ENCODE peak calls at places on chromosome 13, in six cellular contexts. D is tibial artery; I is K562; G is endothelial cell of umbilical vein; N is GM23248; Q is CD8-positive, alpha-beta T cell. U is an unnamed sample. For H3K36me3, the result is how much of the 10 kb centered on the place peaks cover.

GRCh38 chr13:70353096-70353495 is 244.8 kb upstream of the KLHL1 start:
- DNase-seq in D (no peak), I (no peak), G (no peak), N (no peak), Q (no peak), U (no peak)

GRCh38 chr13:27020415-27020814 is 151.2 kb downstream of the USP12 start:
- DNase-seq in D (no peak), I (no peak), G (no peak), N (no peak), Q (no peak), U (no peak)

GRCh38 chr13:47708386-47708785 is 292.7 kb downstream of the SUCLA2 start:
- DNase-seq in D (no peak), I (no peak), G (no peak), N (peak), Q (no peak), U (no peak)

GRCh38 chr13:65292488-65292901 is 1937.6 kb downstream of the PCDH9 start:
- DNase-seq in D (no peak), I (no peak), G (peak), N (peak), Q (no peak), U (no peak)

GRCh38 chr13:61276401-61276800 is 139.2 kb downstream of the PCDH20 start:
- DNase-seq in D (no peak), I (no peak), G (no peak), N (no peak), Q (no peak), U (no peak)

GRCh38 chr13:49580980-49581680 is 4.2 kb downstream of the RCBTB1 start:
- DNase-seq in D (no peak), I (no peak), G (no peak), N (no peak), Q (no peak), U (no peak)

GRCh38 chr13:47126432-47126831 is 229.6 kb upstream of the HTR2A start:
- DNase-seq in D (no peak), I (no peak), G (no peak), N (peak), Q (no peak), U (no peak)

GRCh38 chr13:55244991-55245644 is 1895.6 kb upstream of the PRR20A start:
- DNase-seq in D (no peak), I (peak), G (no peak), N (no peak), Q (no peak), U (no peak)

GRCh38 chr13:94858856-94859811 is 146.8 kb upstream of the SOX21 start:
- DNase-seq in D (peak), I (no peak), G (peak), N (no peak), Q (no peak), U (peak)

GRCh38 chr13:70473912-70474311 is 365.7 kb upstream of the KLHL1 start:
- DNase-seq in D (no peak), I (no peak), G (no peak), N (no peak), Q (no peak), U (no peak)

GRCh38 chr13:50685491-50685890 is 158.0 kb downstream of the DLEU7 start:
- DNase-seq in D (peak), I (peak), G (peak), N (peak), Q (no peak), U (no peak)

GRCh38 chr13:107438251-107438650 is 777.1 kb downstream of the LIG4 start:
- DNase-seq in D (no peak), I (no peak), G (no peak), N (peak), Q (no peak), U (no peak)

GRCh38 chr13:40409278-40409677 is 257.2 kb downstream of the FOXO1 start:
- DNase-seq in D (no peak), I (no peak), G (no peak), N (no peak), Q (no peak), U (no peak)

GRCh38 chr13:75197803-75198202 is 284.2 kb downstream of the TBC1D4 start:
- DNase-seq in D (no peak), I (no peak), G (no peak), N (no peak), Q (no peak), U (no peak)

GRCh38 chr13:110331362-110331761 is 24.3 kb downstream of the COL4A2 start:
- DNase-seq in D (no peak), I (no peak), G (no peak), N (peak), Q (no peak), U (no peak)

GRCh38 chr13:27131202-27131623 is 40.4 kb downstream of the USP12 start:
- DNase-seq in D (no peak), I (peak), G (peak), N (peak), Q (peak), U (no peak)

GRCh38 chr13:111177803-111178389 is 62.8 kb downstream of the ARHGEF7 start:
- DNase-seq in D (no peak), I (no peak), G (peak), N (peak), Q (no peak), U (no peak)

GRCh38 chr13:37476874-37477273 is 121.7 kb downstream of the POSTN start:
- DNase-seq in D (no peak), I (no peak), G (no peak), N (peak), Q (no peak), U (no peak)

GRCh38 chr13:31166591-31166990 is 4.9 kb upstream of the HSPH1 start:
- DNase-seq in D (no peak), I (no peak), G (no peak), N (no peak), Q (no peak), U (no peak)

GRCh38 chr13:72284791-72285190 is 417.8 kb upstream of the DACH1 start:
- DNase-seq in D (no peak), I (no peak), G (no peak), N (no peak), Q (no peak), U (no peak)

GRCh38 chr13:26457212-26457611 is 100.3 kb upstream of the WASF3 start:
- DNase-seq in D (no peak), I (no peak), G (no peak), N (peak), Q (no peak), U (no peak)

GRCh38 chr13:64154514-64154913 is 2738.9 kb upstream of the PCDH20 start:
- DNase-seq in D (no peak), I (no peak), G (peak), N (no peak), Q (no peak), U (no peak)

GRCh38 chr13:35747594-35747993 is 271.1 kb upstream of the MAB21L1 start:
- DNase-seq in D (no peak), I (no peak), G (no peak), N (peak), Q (no peak), U (no peak)

GRCh38 chr13:36029171-36029570 is 102.0 kb downstream of the DCLK1 start:
- DNase-seq in D (no peak), I (no peak), G (no peak), N (peak), Q (no peak), U (no peak)

GRCh38 chr13:46575843-46576242 is 22.9 kb downstream of the LRCH1 start:
- DNase-seq in D (no peak), I (no peak), G (no peak), N (peak), Q (no peak), U (no peak)

GRCh38 chr13:61880576-61881283 is 465.1 kb upstream of the PCDH20 start:
- DNase-seq in D (no peak), I (peak), G (peak), N (peak), Q (no peak), U (no peak)

GRCh38 chr13:32021785-32022184 is 9.8 kb upstream of the FRY start:
- DNase-seq in D (no peak), I (no peak), G (no peak), N (no peak), Q (no peak), U (no peak)

DNA sequence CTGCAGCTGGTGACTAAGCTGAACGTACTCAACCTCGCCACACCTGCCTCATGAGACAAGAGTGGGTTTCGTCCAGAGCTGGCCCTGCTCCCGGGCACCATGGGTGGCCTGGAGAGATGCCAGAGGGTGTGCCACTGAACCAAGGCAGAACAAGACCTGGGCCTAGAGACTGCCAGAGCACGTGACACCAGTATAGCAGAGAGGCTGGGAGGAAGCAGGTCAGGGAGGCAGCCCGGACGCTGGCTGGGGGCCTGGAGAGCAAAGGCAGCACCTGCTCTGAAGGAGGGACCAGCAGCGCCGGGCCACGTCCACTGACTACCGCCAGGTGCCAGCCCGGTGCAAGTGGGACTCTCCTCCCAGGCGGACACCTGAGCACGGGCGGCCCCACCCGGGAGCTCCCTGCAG is 7.3 kb upstream of the C13orf46 start:
- DNase-seq in D (no peak), I (no peak), G (no peak), N (peak), Q (no peak), U (peak)
- H3K36me3 ChIP-seq in D (half or more), I (under half), G (under half), N (under half), Q (half or more), U (half or more)

GRCh38 chr13:114022876-114023275 is 49.0 kb upstream of the C13orf46 start:
- DNase-seq in D (no peak), I (no peak), G (no peak), N (no peak), Q (no peak), U (no peak)
- H3K36me3 ChIP-seq in D (half or more), I (under half), G (half or more), N (under half), Q (half or more), U (half or more)

DNA sequence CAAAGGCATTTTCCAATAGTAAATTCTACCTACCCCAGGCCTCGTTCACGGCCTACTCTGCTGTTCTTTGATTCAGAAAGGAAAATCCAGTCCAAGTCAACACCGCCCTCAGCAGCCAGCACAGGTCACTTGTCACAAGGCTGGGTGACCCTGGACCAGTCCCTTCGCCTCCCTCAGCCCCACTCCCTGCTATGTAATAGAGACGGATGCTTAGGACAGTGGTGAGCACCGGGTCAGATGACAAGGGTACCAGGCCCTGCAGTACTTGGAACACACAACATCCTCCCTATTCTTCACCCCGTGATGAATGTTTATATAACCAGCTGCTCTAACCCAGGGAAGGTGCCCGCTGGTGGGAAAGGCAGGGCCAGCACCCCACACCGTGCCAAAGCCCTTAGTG is 14.3 kb downstream of the LATS2 start:
- DNase-seq in D (no peak), I (no peak), G (no peak), N (no peak), Q (no peak), U (no peak)
- H3K36me3 ChIP-seq in D (under half), I (under half), G (under half), N (under half), Q (under half), U (under half)

GRCh38 chr13:24900507-24900906 is 136.5 kb downstream of the RNF17 start:
- DNase-seq in D (no peak), I (no peak), G (no peak), N (no peak), Q (no peak), U (no peak)
- H3K36me3 ChIP-seq in D (under half), I (half or more), G (under half), N (under half), Q (under half), U (under half)

DNA sequence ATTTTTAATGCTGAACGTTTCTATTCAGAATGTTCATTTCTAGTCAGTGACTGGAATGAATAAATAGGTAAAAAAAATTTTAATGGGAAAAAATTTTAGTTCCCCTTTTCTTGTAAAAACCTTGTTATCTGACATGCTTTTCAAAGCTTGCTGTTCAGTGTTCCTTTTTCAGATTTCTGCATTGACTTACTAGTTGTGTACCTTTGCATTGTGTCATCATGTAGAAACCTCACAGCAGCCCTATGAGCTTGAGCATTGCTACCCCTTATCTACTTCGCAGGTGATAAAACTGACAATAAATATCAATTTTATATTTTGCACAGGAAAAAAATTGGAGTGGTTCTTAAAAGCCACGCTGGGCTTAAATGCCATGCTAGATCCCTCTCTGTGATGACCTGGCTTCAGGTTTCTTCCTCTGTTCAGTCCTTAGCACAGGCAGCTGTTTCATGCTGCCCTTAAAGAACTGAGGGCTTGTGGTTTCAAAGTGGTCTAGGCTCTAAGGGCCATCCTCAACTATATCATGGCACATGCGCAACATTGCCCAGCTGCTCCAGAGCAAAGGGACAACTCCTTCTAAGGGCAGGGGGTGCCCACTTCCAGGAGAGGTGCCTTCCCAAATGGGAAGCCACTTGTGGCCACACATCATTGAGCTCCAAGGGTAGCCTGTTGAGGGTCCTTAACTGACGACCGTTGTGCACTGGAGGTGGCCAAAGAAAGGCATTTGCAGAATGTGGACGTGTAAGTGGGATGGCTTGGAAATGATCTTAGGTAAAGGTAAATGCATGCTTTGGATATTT is 7.5 kb downstream of the GPR183 start:
- DNase-seq in D (no peak), I (no peak), G (no peak), N (no peak), Q (no peak), U (no peak)
- H3K36me3 ChIP-seq in D (under half), I (under half), G (under half), N (under half), Q (under half), U (under half)

GRCh38 chr13:73598021-73598712 is 536.0 kb downstream of the KLF12 start:
- DNase-seq in D (no peak), I (no peak), G (no peak), N (peak), Q (no peak), U (no peak)
- H3K36me3 ChIP-seq in D (under half), I (under half), G (under half), N (under half), Q (under half), U (under half)

DNA sequence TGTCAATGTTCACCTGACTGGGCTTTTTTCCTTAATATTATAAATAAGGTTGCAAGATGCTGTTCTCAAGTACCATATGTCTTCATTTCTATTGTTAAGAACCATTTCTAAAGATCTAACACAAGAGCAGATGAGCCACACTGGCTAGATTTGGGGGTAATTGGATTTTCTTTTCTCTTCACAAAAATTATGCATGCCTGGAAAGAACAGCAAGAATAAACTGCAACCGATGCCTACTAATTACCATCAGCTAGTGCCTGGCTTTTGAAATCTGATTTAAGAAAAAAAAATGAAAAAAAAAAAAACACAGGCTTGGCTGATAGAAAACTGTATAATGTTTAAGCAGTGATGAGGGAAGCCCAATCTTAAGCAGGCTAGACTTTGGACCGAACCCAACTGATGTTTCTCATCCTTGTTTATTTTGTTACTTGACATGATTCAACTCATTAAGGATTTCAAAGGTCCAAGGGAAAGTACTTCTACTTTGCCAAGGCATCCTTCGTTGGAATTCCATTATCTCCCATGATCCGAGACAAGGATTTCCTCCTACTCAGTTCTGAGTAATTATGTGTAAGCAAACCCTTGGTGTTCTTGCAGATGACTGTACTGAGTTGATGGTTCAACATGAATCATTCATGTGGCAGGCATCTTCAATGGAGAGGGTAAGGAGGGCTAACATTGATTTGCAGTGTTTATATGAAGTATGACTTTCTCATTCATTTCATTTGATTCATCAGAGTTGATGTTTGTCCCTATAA is 300.5 kb downstream of the SPRY2 start:
- DNase-seq in D (no peak), I (no peak), G (peak), N (peak), Q (no peak), U (no peak)
- H3K36me3 ChIP-seq in D (under half), I (under half), G (under half), N (under half), Q (under half), U (under half)

DNA sequence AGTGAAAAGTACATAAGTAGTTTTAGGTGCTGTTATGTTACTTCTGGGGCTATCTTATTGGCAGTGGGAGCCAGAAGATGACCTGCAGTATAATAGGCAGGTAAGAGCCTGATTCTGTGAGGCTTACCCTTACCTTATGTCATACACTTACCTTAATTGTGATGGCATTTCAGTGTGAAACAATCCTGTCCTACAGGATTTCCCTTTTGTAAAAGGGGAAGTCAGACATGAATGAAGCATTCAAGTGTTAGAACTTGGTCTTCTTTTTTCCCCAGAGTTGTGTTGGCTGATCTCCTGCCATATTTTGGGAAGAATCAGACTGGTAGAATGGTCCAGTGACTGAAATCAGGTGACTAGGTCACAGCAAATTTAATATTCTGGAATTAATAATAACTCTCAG is 55.2 kb downstream of the SGCG start:
- DNase-seq in D (no peak), I (no peak), G (no peak), N (no peak), Q (no peak), U (no peak)
- H3K36me3 ChIP-seq in D (under half), I (under half), G (under half), N (under half), Q (under half), U (under half)

U was measured in spleen.